ENCODE peak calls at places on chromosomes 1 and 21, in ten cellular contexts. M is kidney, U is EH, D is PC-9, P is posterior vena cava, I is myocyte, V is NCI-H1694, C is AG08395, J is left ventricle myocardium inferior, B is A549. O is an unnamed sample.

GRCh38 chr1:114113801-114114750 is 39.6 kb downstream of the SYT6 start:
- DNase-seq in I (no peak), M (no peak), P (no peak), J (no peak), V (no peak), D (peak; percentile 67), C (no peak), B (peak; percentile 43), U (peak; percentile 77), O (no peak)

GRCh38 chr21:28317177-28317950 is 675.3 kb downstream of the LTN1 start:
- DNase-seq in C (no peak), D (no peak), M (no peak), B (no peak), V (no peak), J (no peak), U (no peak), P (peak; percentile 76), I (no peak), O (no peak)

GRCh38 chr1:211323156-211324063 is 3.2 kb upstream of the TRAF5 start:
- DNase-seq in M (no peak), I (peak; percentile 59), P (peak; percentile 80), C (peak; percentile 75), B (peak; percentile 72), V (peak; percentile 67), U (peak; percentile 72), J (no peak), D (peak; percentile 59), O (no peak)

GRCh38 chr1:28812669-28813468 is 899 bp downstream of the OPRD1 start:
- DNase-seq in P (no peak), M (no peak), B (no peak), U (no peak), I (peak; percentile 39), J (no peak), C (no peak), D (no peak), V (peak; percentile 29), O (no peak)

GRCh38 chr1:33610864-33611455 is 138.5 kb downstream of the ZSCAN20 start:
- DNase-seq in C (no peak), V (no peak), U (no peak), D (no peak), M (peak; percentile 22), J (no peak), P (no peak), B (no peak), I (no peak), O (no peak)

GRCh38 chr1:99266731-99267130 is 2.4 kb downstream of the PLPPR4 start:
- DNase-seq in D (no peak), I (peak; percentile 39), B (no peak), P (no peak), J (no peak), C (peak; percentile 55), U (peak; percentile 97), V (no peak), M (no peak), O (no peak)

GRCh38 chr1:145845144-145845513 is 301 bp upstream of the NUDT17 start:
- DNase-seq in U (no peak), P (no peak), D (no peak), M (no peak), V (no peak), J (no peak), I (no peak), B (no peak), C (no peak), O (no peak)

GRCh38 chr1:206117151-206117948 is at the start of gene AVPR1B:
- DNase-seq in U (peak; percentile 54), B (peak; percentile 31), D (peak; percentile 53), P (peak; percentile 86), C (peak; percentile 67), J (peak; percentile 48), V (no peak), I (peak; percentile 54), M (peak; percentile 85), O (peak; percentile 32)